ENCODE peak calls at places on chromosomes 12 and 14, in eight cellular contexts. J, T, D, A, K, Q, E and C are unnamed samples.

GRCh38 chr12:15590180-15590826 is 198.9 kb downstream of the EPS8 start:
- DNase-seq in E (peak; percentile 86), D (peak; percentile 82), K (peak; percentile 86), J (peak; percentile 77), A (peak; percentile 46), Q (peak; percentile 76), T (no peak), C (no peak)

GRCh38 chr12:103657331-103657730 is 70.3 kb downstream of the STAB2 start:
- DNase-seq in T (no peak), D (peak; percentile 19), Q (no peak), K (peak; percentile 9), A (no peak), J (no peak), E (peak; percentile 30), C (no peak)

GRCh38 chr12:108890208-108890607 is 10.3 kb downstream of the DAO start:
- DNase-seq in A (no peak), T (no peak), D (peak; percentile 26), K (peak; percentile 18), E (peak; percentile 14), J (peak; percentile 48), Q (no peak), C (no peak)

GRCh38 chr12:10101042-10101579 is 2.3 kb upstream of the CLEC1A start:
- DNase-seq in A (no peak), K (peak; percentile 34), Q (no peak), D (no peak), T (peak; percentile 23), E (peak; percentile 2), J (no peak), C (no peak)

GRCh38 chr14:97013878-97014277 is 216.7 kb downstream of the VRK1 start:
- DNase-seq in D (no peak), J (no peak), Q (no peak), A (no peak), T (no peak), E (no peak), K (no peak), C (no peak)

GRCh38 chr12:79895041-79895440 is 39.9 kb downstream of the PPP1R12A start:
- DNase-seq in Q (no peak), E (no peak), D (no peak), A (no peak), J (no peak), K (no peak), T (no peak), C (no peak)

GRCh38 chr14:58864751-58865519 is 227.2 kb downstream of the DACT1 start:
- DNase-seq in E (peak; percentile 94), T (peak; percentile 56), Q (no peak), A (no peak), K (peak; percentile 39), J (no peak), D (peak; percentile 95), C (no peak)

GRCh38 chr12:102990419-102990818 is 32.9 kb downstream of the ASCL1 start:
- DNase-seq in A (no peak), Q (no peak), J (peak; percentile 42), K (no peak), D (no peak), E (no peak), T (no peak), C (no peak)

GRCh38 chr12:92821142-92821541 is 108.0 kb downstream of the EEA1 start:
- DNase-seq in J (no peak), K (no peak), E (no peak), A (no peak), Q (no peak), T (no peak), D (no peak), C (no peak)

GRCh38 chr12:27906658-27907473 is 65.7 kb downstream of the PTHLH start:
- DNase-seq in Q (no peak), A (no peak), J (no peak), E (no peak), D (no peak), K (peak; percentile 37), T (peak; percentile 62), C (no peak)

GRCh38 chr12:102883204-102883799 is 33.7 kb downstream of the PAH start:
- DNase-seq in E (peak; percentile 35), Q (peak; percentile 61), K (peak; percentile 45), D (peak; percentile 28), A (peak; percentile 39), T (no peak), J (peak; percentile 70), C (no peak)

GRCh38 chr14:67485501-67486095 is 2.9 kb downstream of the TMEM229B start:
- DNase-seq in T (no peak), D (peak; percentile 46), Q (peak; percentile 17), J (no peak), E (peak; percentile 52), K (peak; percentile 57), A (no peak), C (no peak)

GRCh38 chr14:105473677-105474477 is 744 bp upstream of the CRIP2 start:
- DNase-seq in A (peak; percentile 47), K (peak; percentile 85), T (peak; percentile 46), D (peak; percentile 91), Q (peak; percentile 88), E (peak; percentile 93), J (peak; percentile 98), C (no peak)

GRCh38 chr14:26775765-26776577 is 178.1 kb upstream of the NOVA1 start:
- DNase-seq in T (no peak), E (peak; percentile 77), J (no peak), K (peak; percentile 39), A (no peak), D (peak; percentile 90), Q (no peak), C (no peak)

GRCh38 chr12:3998968-3999792 is 126.0 kb upstream of the PARP11 start:
- DNase-seq in A (no peak), J (no peak), T (no peak), D (no peak), K (peak; percentile 11), E (no peak), Q (no peak), C (no peak)

GRCh38 chr14:105316563-105316941 is 2.0 kb downstream of the PACS2 start:
- DNase-seq in T (no peak), A (no peak), D (no peak), J (no peak), Q (no peak), K (no peak), E (no peak), C (no peak)

GRCh38 chr14:22644305-22644635 is at the start of gene OR6J1:
- DNase-seq in Q (no peak), A (no peak), T (no peak), D (no peak), E (no peak), K (no peak), J (no peak), C (no peak)

GRCh38 chr12:3559601-3560294 is 68.7 kb downstream of the PRMT8 start:
- DNase-seq in A (no peak), K (no peak), E (no peak), Q (no peak), T (no peak), J (no peak), D (no peak), C (no peak)

GRCh38 chr12:131536337-131536736 is 174.6 kb upstream of the SFSWAP start:
- DNase-seq in J (no peak), T (no peak), E (no peak), D (no peak), A (no peak), Q (no peak), K (no peak), C (no peak)

GRCh38 chr14:101398011-101398410 is 163.3 kb upstream of the DIO3 start:
- DNase-seq in T (no peak), D (no peak), Q (no peak), E (no peak), J (no peak), A (no peak), K (no peak), C (no peak)

GRCh38 chr14:75566321-75566720 is 12.1 kb upstream of the FLVCR2 start:
- DNase-seq in D (no peak), Q (no peak), K (no peak), E (no peak), J (no peak), A (no peak), T (no peak), C (no peak)